ENCODE peak calls at places on chromosome 7, in four cellular contexts. X, U, G and A are unnamed samples.

GRCh38 chr7:26489404-26489803 is 197.7 kb downstream of the SNX10 start:
- DNase-seq in X (no peak), U (no peak), G (no peak), A (no peak)

GRCh38 chr7:112267944-112268691 is 61.6 kb downstream of the ZNF277 start:
- DNase-seq in X (no peak), U (no peak), G (no peak), A (no peak)

GRCh38 chr7:68158686-68159255 is 1162.1 kb downstream of the TYW1 start:
- DNase-seq in X (no peak), U (no peak), G (no peak), A (no peak)

GRCh38 chr7:156764016-156764669 is 123.6 kb downstream of the RNF32 start:
- DNase-seq in X (no peak), U (peak; percentile 81), G (peak; percentile 89), A (peak; percentile 74)

GRCh38 chr7:41624818-41625217 is 78.1 kb downstream of the INHBA start:
- DNase-seq in X (no peak), U (no peak), G (no peak), A (no peak)

GRCh38 chr7:105677395-105677701 is 96.1 kb upstream of the EFCAB10 start:
- DNase-seq in X (no peak), U (no peak), G (no peak), A (no peak)

GRCh38 chr7:110868458-110868857 is 222.5 kb upstream of the LRRN3 start:
- DNase-seq in X (no peak), U (no peak), G (no peak), A (no peak)

GRCh38 chr7:83842894-83843293 is 194.0 kb upstream of the SEMA3E start:
- DNase-seq in X (no peak), U (no peak), G (no peak), A (no peak)

GRCh38 chr7:134298902-134299683 is 17.6 kb downstream of the SLC35B4 start:
- DNase-seq in X (no peak), U (peak; percentile 92), G (peak; percentile 77), A (no peak)

GRCh38 chr7:152328234-152328633 is 107.6 kb downstream of the KMT2C start:
- DNase-seq in X (no peak), U (no peak), G (no peak), A (no peak)

GRCh38 chr7:149872419-149873073 is 1.2 kb upstream of the ATP6V0E2 start:
- DNase-seq in X (no peak), U (peak; percentile 94), G (peak; percentile 76), A (peak; percentile 87)

GRCh38 chr7:25431956-25432355 is 203.7 kb upstream of the NPVF start:
- DNase-seq in X (no peak), U (no peak), G (no peak), A (no peak)

GRCh38 chr7:85529197-85529596 is 342.3 kb upstream of the SEMA3D start:
- DNase-seq in X (no peak), U (no peak), G (no peak), A (peak; percentile 16)

GRCh38 chr7:38451840-38452239 is 178.4 kb upstream of the TARP start:
- DNase-seq in X (no peak), U (peak; percentile 50), G (peak; percentile 23), A (no peak)

GRCh38 chr7:148665211-148665610 is 33.5 kb upstream of the CUL1 start:
- DNase-seq in X (no peak), U (no peak), G (no peak), A (no peak)

GRCh38 chr7:96217147-96217546 is 104.8 kb downstream of the SLC25A13 start:
- DNase-seq in X (no peak), U (no peak), G (no peak), A (no peak)

GRCh38 chr7:74544706-74545469 is 91.2 kb downstream of the GTF2IRD1 start:
- DNase-seq in X (no peak), U (peak; percentile 23), G (no peak), A (no peak)

GRCh38 chr7:127891144-127891543 is 140.1 kb downstream of the LRRC4 start:
- DNase-seq in X (no peak), U (no peak), G (no peak), A (no peak)